ENCODE peak calls at places on chromosomes 6 and 20, in seven cellular contexts. V is kidney epithelial cell; L is lower lobe of right lung; H is CD8-positive, alpha-beta T cell; U is AG09309; X is HAP-1; I is colonic mucosa. P is an unnamed sample.
A peak's percentile ranks its signal among the peaks of the same experiment; 100 is the strongest.

GRCh38 chr6:63675138-63675537 is 39.5 kb downstream of the PHF3 start:
- DNase-seq in L (no peak), V (no peak), H (no peak), X (no peak), I (no peak), U (no peak), P (no peak)

GRCh38 chr6:42232035-42232434 is 14.4 kb upstream of the MRPS10 start:
- DNase-seq in L (no peak), U (no peak), I (no peak), V (no peak), X (no peak), H (no peak), P (no peak)

GRCh38 chr20:38165089-38165965 is at the start of gene TGM2:
- DNase-seq in U (no peak), I (peak; percentile 75), H (no peak), X (peak; percentile 88), L (peak; percentile 92), V (no peak), P (no peak)

GRCh38 chr6:157322792-157323113 is 566 bp downstream of the TMEM242 start:
- DNase-seq in U (no peak), V (no peak), L (no peak), I (no peak), X (no peak), H (no peak), P (no peak)

GRCh38 chr6:140912686-140913085 is 1220.0 kb upstream of the GJE1 start:
- DNase-seq in V (no peak), I (no peak), U (no peak), X (no peak), L (no peak), H (no peak), P (no peak)

GRCh38 chr6:95087394-95088097 is 489.8 kb upstream of the MANEA start:
- DNase-seq in X (peak; percentile 73), H (no peak), U (no peak), L (no peak), I (no peak), V (peak; percentile 63), P (no peak)

GRCh38 chr20:45782890-45783289 is 8.8 kb downstream of the WFDC3 start:
- DNase-seq in L (no peak), V (no peak), X (no peak), U (no peak), H (peak; percentile 27), I (no peak), P (no peak)

GRCh38 chr6:34243131-34243771 is 5.6 kb downstream of the SMIM29 start:
- DNase-seq in H (no peak), U (no peak), X (no peak), V (no peak), I (no peak), L (peak; percentile 14), P (no peak)

GRCh38 chr6:105402090-105402980 is 547 bp downstream of the PREP start:
- DNase-seq in H (peak; percentile 32), V (no peak), X (peak; percentile 48), I (peak; percentile 59), U (no peak), L (no peak), P (no peak)

DNA sequence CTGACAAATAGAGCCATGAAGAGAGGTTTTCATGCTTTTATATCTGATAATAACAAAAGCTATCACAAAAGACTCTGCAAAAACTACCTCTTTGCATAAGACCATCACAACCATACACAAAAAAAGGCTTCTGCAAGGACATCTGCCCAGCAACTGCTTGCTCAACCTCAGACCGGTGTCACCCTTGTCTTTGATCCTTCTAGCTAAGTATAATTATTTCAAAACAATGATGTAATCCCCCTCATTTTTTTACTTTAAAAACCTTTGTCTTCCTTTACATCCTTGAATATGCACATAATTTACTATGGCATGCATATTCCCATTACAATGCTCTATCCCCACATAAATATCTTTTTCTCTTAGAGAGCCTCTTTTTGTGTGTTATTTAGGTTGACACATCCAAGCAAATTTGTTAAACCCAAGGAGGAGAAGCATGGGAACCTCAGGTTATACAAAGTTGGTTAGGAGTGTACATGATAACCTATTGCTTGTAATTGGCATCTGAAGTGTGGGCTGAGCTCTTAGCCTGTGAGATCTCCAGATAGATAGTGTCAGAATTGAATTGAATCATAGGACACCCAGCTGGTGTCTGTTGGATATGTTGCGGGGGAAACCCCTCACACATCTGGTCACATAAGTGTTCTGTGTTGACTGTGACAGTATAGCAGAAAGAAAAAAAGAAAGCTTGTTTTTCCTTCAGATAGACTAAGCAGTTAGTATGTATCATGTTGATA is 20.7 kb upstream of the CGA start:
- DNase-seq in V (no peak), U (no peak), X (peak; percentile 60), I (no peak), L (no peak), H (no peak), P (no peak)
- H3K4me3 ChIP-seq in V (no peak overlapping the region), U (no peak overlapping the region), X (no peak overlapping the region), I (no peak overlapping the region), L (no peak overlapping the region), H (no peak overlapping the region), P (no peak overlapping the region)

DNA sequence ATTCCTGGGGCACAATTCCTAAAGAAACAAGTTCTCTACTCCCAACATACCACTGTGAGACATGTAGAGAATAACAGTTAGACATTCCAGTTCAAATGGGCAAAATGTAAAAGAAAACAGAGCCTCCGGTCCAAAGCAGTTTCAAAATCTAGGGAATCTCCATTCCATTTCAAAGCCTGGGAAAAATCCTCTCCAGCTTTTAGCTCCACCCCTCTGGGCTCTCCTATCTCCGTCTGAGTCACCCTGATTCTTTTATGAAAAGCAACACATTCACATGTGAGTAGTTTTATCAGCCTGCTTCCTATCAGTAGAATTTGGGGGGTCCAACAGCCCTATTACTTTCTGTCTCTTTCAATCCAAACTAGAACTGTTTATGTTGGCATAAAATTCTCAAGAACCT is 3.7 kb downstream of the CSNK2A1 start:
- DNase-seq in U (peak; percentile 14), I (peak; percentile 29), L (no peak), X (no peak), V (no peak), H (no peak), P (no peak)
- H3K4me3 ChIP-seq in U (no peak overlapping the region), I (no peak overlapping the region), L (no peak overlapping the region), X (no peak overlapping the region), V (no peak overlapping the region), H (no peak overlapping the region), P (no peak overlapping the region)

GRCh38 chr6:169253341-169253740 is 305 bp downstream of the THBS2 start:
- DNase-seq in I (no peak), U (no peak), V (no peak), H (no peak), L (no peak), X (peak; percentile 54), P (no peak)
- H3K4me3 ChIP-seq in I (no peak overlapping the region), U (peak overlapping the region; percentile 68), V (peak overlapping the region; percentile 10), H (peak overlapping the region; percentile 29), L (peak overlapping the region; percentile 43), X (peak overlapping the region; percentile 25), P (peak overlapping the region; percentile 51)

DNA sequence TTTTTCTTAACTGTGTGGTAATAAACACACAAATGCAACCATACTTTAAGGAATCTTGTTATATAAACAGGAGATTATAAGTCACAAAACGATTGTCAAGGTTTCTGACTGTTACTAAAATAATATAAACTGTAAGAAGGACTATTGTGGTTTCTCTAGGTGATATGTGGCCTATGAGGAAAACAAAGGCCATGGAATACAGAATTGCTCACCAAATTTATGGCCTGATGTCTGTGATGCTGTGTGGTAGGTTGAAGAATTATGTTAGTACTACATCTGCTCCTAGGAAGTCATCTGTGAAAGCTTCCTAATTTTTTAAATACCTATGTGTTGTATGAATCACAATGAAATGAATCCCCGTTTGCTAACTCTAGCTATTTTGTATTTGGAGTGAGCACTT is 875.4 kb upstream of the MAP3K7 start:
- DNase-seq in L (no peak), V (peak; percentile 18), U (no peak), I (no peak), X (no peak), H (no peak), P (no peak)
- H3K4me3 ChIP-seq in L (no peak overlapping the region), V (no peak overlapping the region), U (no peak overlapping the region), I (no peak overlapping the region), X (no peak overlapping the region), H (no peak overlapping the region), P (no peak overlapping the region)

GRCh38 chr6:125153541-125154183 is at the start of gene TPD52L1:
- DNase-seq in L (peak; percentile 88), H (peak; percentile 29), I (peak; percentile 86), X (peak; percentile 87), V (peak; percentile 34), U (no peak), P (no peak)
- H3K4me3 ChIP-seq in L (peak within 1 kb of the TSS; percentile 75), H (peak within 1 kb of the TSS; percentile 46), I (peak within 1 kb of the TSS; percentile 47), X (peak within 1 kb of the TSS; percentile 60), V (peak within 1 kb of the TSS; percentile 63), U (peak within 1 kb of the TSS; percentile 67), P (peak within 1 kb of the TSS; percentile 59)

DNA sequence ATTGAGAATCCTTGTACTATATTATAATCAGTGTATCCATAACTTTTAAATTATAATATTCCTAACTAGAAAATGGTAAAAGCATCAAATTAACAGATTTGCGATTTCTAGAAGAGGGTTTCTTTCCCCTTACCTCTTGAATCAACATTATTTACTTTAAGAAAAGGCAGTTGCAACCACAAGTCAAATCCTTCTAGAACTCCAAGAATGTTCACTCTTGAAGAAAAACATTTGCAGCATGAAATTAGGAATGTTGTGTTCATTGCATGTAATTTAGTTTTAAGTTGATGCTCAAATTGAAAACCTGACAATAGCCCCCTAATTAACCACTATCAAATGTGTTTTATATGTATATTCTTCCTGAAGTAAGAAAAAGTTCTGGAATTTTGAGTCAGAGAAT is 2.3 kb upstream of the REV3L start:
- DNase-seq in I (no peak), X (no peak), L (no peak), H (no peak), U (no peak), V (no peak), P (no peak)
- H3K4me3 ChIP-seq in I (no peak overlapping the region), X (peak overlapping the region; percentile 69), L (no peak overlapping the region), H (no peak overlapping the region), U (no peak overlapping the region), V (no peak overlapping the region), P (no peak overlapping the region)

DNA sequence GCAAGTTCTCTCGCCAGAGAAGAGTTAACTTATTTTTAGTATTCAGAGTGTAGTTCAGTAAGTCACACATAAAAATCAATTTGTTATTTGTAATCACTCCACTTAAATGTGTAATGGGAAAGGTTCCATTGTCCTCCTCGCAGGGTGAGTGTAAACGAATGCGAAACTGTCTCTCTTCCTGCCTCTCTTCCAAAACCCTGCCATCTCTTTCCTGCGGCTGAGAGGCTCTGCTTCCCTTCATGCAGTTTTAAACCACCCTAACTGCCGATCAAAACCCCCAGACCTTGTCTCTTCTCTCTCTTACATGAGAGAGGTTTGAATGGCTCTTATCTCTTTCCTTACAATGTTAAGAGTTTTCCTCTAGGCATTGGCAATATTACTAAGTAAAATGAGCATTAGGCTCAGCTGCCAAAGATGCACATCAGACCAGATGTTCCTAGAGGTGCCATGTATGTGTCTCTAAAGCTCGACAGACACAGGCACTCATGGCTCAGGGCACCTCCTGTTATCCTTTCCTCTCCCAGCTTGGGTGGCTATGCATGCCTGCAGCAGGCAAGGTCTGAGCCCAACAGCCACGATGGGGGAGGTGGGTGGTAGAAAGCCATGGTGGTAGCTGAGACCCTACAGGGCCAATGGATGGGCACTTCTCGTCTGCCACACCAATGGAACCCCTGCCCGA is 91.2 kb downstream of the JARID2 start:
- DNase-seq in L (no peak), H (no peak), I (no peak), X (no peak), V (no peak), U (no peak), P (no peak)
- H3K4me3 ChIP-seq in L (no peak overlapping the region), H (no peak overlapping the region), I (no peak overlapping the region), X (no peak overlapping the region), V (no peak overlapping the region), U (no peak overlapping the region), P (no peak overlapping the region)